ENCODE peak calls at places on chromosome 19, in six cellular contexts. X is activated CD4-positive, alpha-beta T cell treated with anti-CD3 and anti-CD28 coated beads for 24 hours; L is NCI-H524; N is WTC11; T is stomach; K is mucosa of gallbladder. Y is an unnamed sample.

GRCh38 chr19:18436651-18437478 is 1.1 kb downstream of the ISYNA1 start:
- DNase-seq in N (peak), T (peak), X (peak), L (peak), K (peak), Y (peak)

GRCh38 chr19:36528921-36529518 is 949 bp upstream of the ZNF260 start:
- DNase-seq in X (peak), N (peak), K (no peak), T (no peak), L (peak), Y (no peak)

GRCh38 chr19:16371540-16371986 is 46.9 kb downstream of the KLF2 start:
- DNase-seq in X (peak), L (no peak), K (peak), N (no peak), T (peak), Y (peak)

GRCh38 chr19:1970003-1970805 is 29.2 kb downstream of the CSNK1G2 start:
- DNase-seq in N (no peak), K (no peak), L (no peak), X (no peak), T (no peak), Y (no peak)

GRCh38 chr19:55686311-55687050 is 11.5 kb downstream of the EPN1 start:
- DNase-seq in T (no peak), X (no peak), K (no peak), N (no peak), L (no peak), Y (no peak)

GRCh38 chr19:2039082-2039958 is 11.7 kb downstream of the MKNK2 start:
- DNase-seq in T (no peak), K (no peak), X (no peak), L (no peak), N (no peak), Y (no peak)

GRCh38 chr19:45254044-45254531 is 3.0 kb downstream of the MARK4 start:
- DNase-seq in L (no peak), X (no peak), K (no peak), N (peak), T (no peak), Y (no peak)

GRCh38 chr19:43452517-43453045 is 12.8 kb downstream of the LYPD3 start:
- DNase-seq in T (no peak), X (no peak), L (no peak), N (no peak), K (no peak), Y (no peak)

GRCh38 chr19:15529774-15530372 is 21.5 kb downstream of the CYP4F22 start:
- DNase-seq in L (no peak), X (no peak), N (no peak), T (peak), K (no peak), Y (no peak)

GRCh38 chr19:57708641-57709354 is at the start of gene ZNF154:
- DNase-seq in L (no peak), T (no peak), X (no peak), N (peak), K (peak), Y (no peak)

GRCh38 chr19:58181902-58182576 is 822 bp upstream of the ZNF274 start:
- DNase-seq in L (peak), N (peak), T (peak), K (peak), X (peak), Y (peak)

GRCh38 chr19:44820648-44821609 is 12.0 kb downstream of the BCAM start:
- DNase-seq in X (no peak), N (no peak), L (no peak), K (no peak), T (no peak), Y (no peak)

GRCh38 chr19:39544201-39544903 is 4.4 kb upstream of the EID2 start:
- DNase-seq in X (no peak), T (no peak), K (no peak), N (no peak), L (no peak), Y (no peak)

GRCh38 chr19:56085571-56086275 is 35.4 kb downstream of the ZNF787 start:
- DNase-seq in L (no peak), X (no peak), T (no peak), K (no peak), N (no peak), Y (no peak)

GRCh38 chr19:662207-662961 is 630 bp downstream of the RNF126 start:
- DNase-seq in L (peak), X (peak), N (peak), T (peak), K (no peak), Y (peak)

GRCh38 chr19:32750441-32751055 is 31.0 kb downstream of the TDRD12 start:
- DNase-seq in N (no peak), K (no peak), X (no peak), T (no peak), L (peak), Y (no peak)

GRCh38 chr19:20969498-20969897 is 46.4 kb downstream of the ZNF85 start:
- DNase-seq in T (no peak), L (no peak), N (no peak), X (no peak), K (peak), Y (no peak)

GRCh38 chr19:4669723-4670480 is at the start of gene MYDGF:
- DNase-seq in X (peak), T (peak), K (peak), N (peak), L (peak), Y (peak)

GRCh38 chr19:45448887-45449299 is 18.9 kb upstream of the FOSB start:
- DNase-seq in N (no peak), T (no peak), L (no peak), X (no peak), K (no peak), Y (peak)

GRCh38 chr19:48446579-48446978 is 796 bp downstream of the GRWD1 start:
- DNase-seq in T (no peak), X (no peak), L (no peak), K (no peak), N (no peak), Y (no peak)

GRCh38 chr19:38731654-38732301 is 12.5 kb downstream of the CAPN12 start:
- DNase-seq in L (peak), N (no peak), T (peak), K (peak), X (no peak), Y (peak)

GRCh38 chr19:18107235-18108083 is 9.9 kb downstream of the MAST3 start:
- DNase-seq in N (no peak), L (no peak), T (no peak), K (no peak), X (no peak), Y (no peak)

GRCh38 chr19:45082170-45082569 is 3.1 kb downstream of the GEMIN7 start:
- DNase-seq in K (no peak), L (no peak), X (no peak), T (no peak), N (no peak), Y (no peak)